ENCODE peak calls at places on chromosomes 7 and 10, in five cellular contexts. One of them, this sample, is unnamed. For H3K27me3, the result is how much of the 10 kb centered on the place peaks cover.

GRCh38 chr10:103881420-103882284 is 26.3 kb upstream of the SH3PXD2A start:
- DNase-seq in CD8-positive, alpha-beta T cell: no peak
- DNase-seq in PC-9: no peak
- DNase-seq in stomach: no peak
- DNase-seq in heart right ventricle: peak
- DNase-seq in this sample: peak

GRCh38 chr10:30606313-30606712 is 23.2 kb downstream of the LYZL2 start:
- DNase-seq in CD8-positive, alpha-beta T cell: no peak
- DNase-seq in PC-9: no peak
- DNase-seq in stomach: no peak
- DNase-seq in heart right ventricle: no peak
- DNase-seq in this sample: peak

GRCh38 chr10:12513003-12513365 is 163.6 kb downstream of the CAMK1D start:
- DNase-seq in CD8-positive, alpha-beta T cell: no peak
- DNase-seq in PC-9: no peak
- DNase-seq in stomach: no peak
- DNase-seq in heart right ventricle: no peak
- DNase-seq in this sample: no peak

GRCh38 chr7:39295791-39296190 is 270.4 kb upstream of the YAE1 start:
- DNase-seq in CD8-positive, alpha-beta T cell: no peak
- DNase-seq in PC-9: no peak
- DNase-seq in stomach: no peak
- DNase-seq in heart right ventricle: no peak
- DNase-seq in this sample: no peak

GRCh38 chr7:114901771-114902170 is 20.1 kb upstream of the MDFIC start:
- DNase-seq in CD8-positive, alpha-beta T cell: no peak
- DNase-seq in PC-9: peak
- DNase-seq in stomach: no peak
- DNase-seq in heart right ventricle: no peak
- DNase-seq in this sample: peak

GRCh38 chr7:66257481-66257880 is 52.3 kb downstream of the TPST1 start:
- DNase-seq in CD8-positive, alpha-beta T cell: no peak
- DNase-seq in PC-9: no peak
- DNase-seq in stomach: no peak
- DNase-seq in heart right ventricle: no peak
- DNase-seq in this sample: peak

GRCh38 chr7:17371656-17372524 is 73.4 kb downstream of the AHR start:
- DNase-seq in CD8-positive, alpha-beta T cell: no peak
- DNase-seq in PC-9: peak
- DNase-seq in stomach: no peak
- DNase-seq in heart right ventricle: no peak
- DNase-seq in this sample: peak

GRCh38 chr10:122078965-122079401 is 90.0 kb downstream of the TACC2 start:
- DNase-seq in CD8-positive, alpha-beta T cell: no peak
- DNase-seq in PC-9: no peak
- DNase-seq in stomach: no peak
- DNase-seq in heart right ventricle: peak
- DNase-seq in this sample: no peak

GRCh38 chr10:86387221-86387794 is 20.7 kb upstream of the GRID1 start:
- DNase-seq in CD8-positive, alpha-beta T cell: no peak
- DNase-seq in PC-9: no peak
- DNase-seq in stomach: no peak
- DNase-seq in heart right ventricle: no peak
- DNase-seq in this sample: no peak

GRCh38 chr7:46900312-46901263 is 681.3 kb downstream of the TNS3 start:
- DNase-seq in CD8-positive, alpha-beta T cell: no peak
- DNase-seq in PC-9: no peak
- DNase-seq in stomach: no peak
- DNase-seq in heart right ventricle: peak
- DNase-seq in this sample: no peak

GRCh38 chr10:77105756-77106155 is 531.9 kb downstream of the KCNMA1 start:
- DNase-seq in CD8-positive, alpha-beta T cell: no peak
- DNase-seq in PC-9: no peak
- DNase-seq in stomach: no peak
- DNase-seq in heart right ventricle: no peak
- DNase-seq in this sample: no peak

GRCh38 chr10:110535958-110536891 is 31.3 kb upstream of the SMC3 start:
- DNase-seq in CD8-positive, alpha-beta T cell: peak
- DNase-seq in PC-9: peak
- DNase-seq in stomach: peak
- DNase-seq in heart right ventricle: peak
- DNase-seq in this sample: peak
- TF ChIP-seq CTCF in CD8-positive, alpha-beta T cell: peak
- TF ChIP-seq CTCF in PC-9: no peak
- TF ChIP-seq CTCF in stomach: peak
- TF ChIP-seq CTCF in heart right ventricle: peak
- TF ChIP-seq CTCF in this sample: peak

GRCh38 chr7:134512271-134512670 is 15.1 kb upstream of the AKR1B10 start:
- DNase-seq in CD8-positive, alpha-beta T cell: no peak
- DNase-seq in PC-9: peak
- DNase-seq in stomach: no peak
- DNase-seq in heart right ventricle: no peak
- DNase-seq in this sample: peak
- H3K4me3 ChIP-seq in CD8-positive, alpha-beta T cell: no peak
- H3K4me3 ChIP-seq in PC-9: peak
- H3K4me3 ChIP-seq in stomach: no peak
- H3K4me3 ChIP-seq in heart right ventricle: no peak
- H3K4me3 ChIP-seq in this sample: no peak

GRCh38 chr7:73628504-73628903 is 4.2 kb upstream of the MLXIPL start:
- DNase-seq in CD8-positive, alpha-beta T cell: no peak
- DNase-seq in PC-9: no peak
- DNase-seq in stomach: no peak
- DNase-seq in heart right ventricle: no peak
- DNase-seq in this sample: no peak
- H3K27me3 ChIP-seq in CD8-positive, alpha-beta T cell: under half
- H3K27me3 ChIP-seq in PC-9: under half
- H3K27me3 ChIP-seq in stomach: under half
- H3K27me3 ChIP-seq in heart right ventricle: half or more
- H3K27me3 ChIP-seq in this sample: under half

GRCh38 chr7:112505495-112505894 is 24.7 kb downstream of the LSMEM1 start:
- DNase-seq in CD8-positive, alpha-beta T cell: no peak
- DNase-seq in PC-9: no peak
- DNase-seq in stomach: no peak
- DNase-seq in heart right ventricle: no peak
- DNase-seq in this sample: no peak
- TF ChIP-seq CTCF in CD8-positive, alpha-beta T cell: no peak
- TF ChIP-seq CTCF in PC-9: no peak
- TF ChIP-seq CTCF in stomach: no peak
- TF ChIP-seq CTCF in heart right ventricle: no peak
- TF ChIP-seq CTCF in this sample: no peak

GRCh38 chr10:125363776-125364175 is 203.4 kb upstream of the CTBP2 start:
- DNase-seq in CD8-positive, alpha-beta T cell: no peak
- DNase-seq in PC-9: no peak
- DNase-seq in stomach: no peak
- DNase-seq in heart right ventricle: no peak
- DNase-seq in this sample: no peak
- H3K4me3 ChIP-seq in CD8-positive, alpha-beta T cell: no peak
- H3K4me3 ChIP-seq in PC-9: no peak
- H3K4me3 ChIP-seq in stomach: no peak
- H3K4me3 ChIP-seq in heart right ventricle: no peak
- H3K4me3 ChIP-seq in this sample: no peak

DNA sequence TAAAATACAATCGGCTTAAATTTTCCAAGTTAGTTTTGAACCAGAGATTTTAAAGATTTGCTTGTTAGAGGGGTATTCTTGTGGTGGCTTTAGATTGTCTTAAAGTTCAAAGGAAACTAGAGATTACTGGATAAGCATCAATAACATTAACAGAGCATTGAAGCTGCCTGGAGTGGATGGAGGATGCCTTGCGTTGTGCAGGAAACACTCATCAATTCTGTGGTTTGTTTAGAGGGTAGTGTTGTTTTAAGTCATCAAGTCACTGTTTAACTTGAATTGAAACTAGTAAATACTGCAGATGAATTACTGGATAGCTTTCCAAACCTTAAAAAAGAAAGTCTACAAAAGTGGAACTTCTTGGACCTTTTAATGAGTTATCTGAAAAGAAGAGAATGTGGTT is 218.6 kb downstream of the CELF2 start:
- DNase-seq in CD8-positive, alpha-beta T cell: peak
- DNase-seq in PC-9: no peak
- DNase-seq in stomach: no peak
- DNase-seq in heart right ventricle: no peak
- DNase-seq in this sample: no peak
- H3K27me3 ChIP-seq in CD8-positive, alpha-beta T cell: under half
- H3K27me3 ChIP-seq in PC-9: half or more
- H3K27me3 ChIP-seq in stomach: under half
- H3K27me3 ChIP-seq in heart right ventricle: under half
- H3K27me3 ChIP-seq in this sample: under half

GRCh38 chr7:82335927-82336326 is 107.7 kb downstream of the CACNA2D1 start:
- DNase-seq in CD8-positive, alpha-beta T cell: no peak
- DNase-seq in PC-9: no peak
- DNase-seq in stomach: no peak
- DNase-seq in heart right ventricle: no peak
- DNase-seq in this sample: no peak
- TF ChIP-seq CTCF in CD8-positive, alpha-beta T cell: no peak
- TF ChIP-seq CTCF in PC-9: no peak
- TF ChIP-seq CTCF in stomach: no peak
- TF ChIP-seq CTCF in heart right ventricle: no peak
- TF ChIP-seq CTCF in this sample: no peak

GRCh38 chr7:149772236-149772820 is 1.1 kb downstream of the ZNF467 start:
- DNase-seq in CD8-positive, alpha-beta T cell: peak
- DNase-seq in PC-9: no peak
- DNase-seq in stomach: no peak
- DNase-seq in heart right ventricle: peak
- DNase-seq in this sample: no peak
- H3K4me3 ChIP-seq in CD8-positive, alpha-beta T cell: peak
- H3K4me3 ChIP-seq in PC-9: peak
- H3K4me3 ChIP-seq in stomach: peak
- H3K4me3 ChIP-seq in heart right ventricle: peak
- H3K4me3 ChIP-seq in this sample: peak

GRCh38 chr10:27747096-27747451 is 1.5 kb upstream of the MKX start:
- DNase-seq in CD8-positive, alpha-beta T cell: no peak
- DNase-seq in PC-9: no peak
- DNase-seq in stomach: no peak
- DNase-seq in heart right ventricle: no peak
- DNase-seq in this sample: no peak
- H3K27me3 ChIP-seq in CD8-positive, alpha-beta T cell: under half
- H3K27me3 ChIP-seq in PC-9: under half
- H3K27me3 ChIP-seq in stomach: half or more
- H3K27me3 ChIP-seq in heart right ventricle: half or more
- H3K27me3 ChIP-seq in this sample: under half

GRCh38 chr7:132248841-132249590 is 327.3 kb downstream of the PLXNA4 start:
- DNase-seq in CD8-positive, alpha-beta T cell: no peak
- DNase-seq in PC-9: no peak
- DNase-seq in stomach: no peak
- DNase-seq in heart right ventricle: no peak
- DNase-seq in this sample: no peak

GRCh38 chr7:132250480-132251326 is 325.6 kb downstream of the PLXNA4 start:
- DNase-seq in CD8-positive, alpha-beta T cell: no peak
- DNase-seq in PC-9: no peak
- DNase-seq in stomach: no peak
- DNase-seq in heart right ventricle: no peak
- DNase-seq in this sample: peak

GRCh38 chr7:132247995-132248618 is 328.2 kb downstream of the PLXNA4 start:
- DNase-seq in CD8-positive, alpha-beta T cell: no peak
- DNase-seq in PC-9: no peak
- DNase-seq in stomach: no peak
- DNase-seq in heart right ventricle: no peak
- DNase-seq in this sample: no peak

GRCh38 chr7:132251327-132251659 is 325.0 kb downstream of the PLXNA4 start:
- DNase-seq in CD8-positive, alpha-beta T cell: no peak
- DNase-seq in PC-9: peak
- DNase-seq in stomach: peak
- DNase-seq in heart right ventricle: peak
- DNase-seq in this sample: peak

GRCh38 chr7:132249591-132249971 is 326.7 kb downstream of the PLXNA4 start:
- DNase-seq in CD8-positive, alpha-beta T cell: no peak
- DNase-seq in PC-9: no peak
- DNase-seq in stomach: peak
- DNase-seq in heart right ventricle: no peak
- DNase-seq in this sample: peak
- TF ChIP-seq CTCF in CD8-positive, alpha-beta T cell: no peak
- TF ChIP-seq CTCF in PC-9: no peak
- TF ChIP-seq CTCF in stomach: no peak
- TF ChIP-seq CTCF in heart right ventricle: no peak
- TF ChIP-seq CTCF in this sample: no peak